ENCODE peak calls at places on chromosomes 3 and 15, in eight cellular contexts. E is GOT3; T is coronary artery; O is NCI-H1105; U is body of pancreas; M is stimulated activated CD8-positive, alpha-beta memory T cell treated with anti-CD3 and anti-CD28 coated beads, Interleukin-15, amount 100 ng/mL, for 4 hours; G is RWPE1; Q is anterior cingulate cortex. L is an unnamed sample.

GRCh38 chr3:14549256-14549931 is 9.3 kb upstream of the GRIP2 start:
- DNase-seq in E (no peak), Q (no peak), U (no peak), G (peak), M (no peak), T (no peak), O (no peak), L (peak)

GRCh38 chr3:61612211-61612995 is 51.0 kb downstream of the PTPRG start:
- DNase-seq in Q (no peak), G (no peak), E (no peak), O (no peak), T (no peak), U (no peak), M (no peak), L (no peak)

GRCh38 chr15:65580287-65580686 is 30.6 kb downstream of the INTS14 start:
- DNase-seq in T (no peak), O (no peak), M (no peak), Q (no peak), E (no peak), G (peak), U (no peak), L (peak)

GRCh38 chr15:32730677-32731654 is 13.2 kb downstream of the GREM1 start:
- DNase-seq in M (no peak), T (no peak), Q (no peak), U (peak), G (peak), E (no peak), O (no peak), L (no peak)

GRCh38 chr3:59411176-59411575 is 361.4 kb upstream of the CFAP20DC start:
- DNase-seq in T (no peak), Q (no peak), O (no peak), U (no peak), G (no peak), E (no peak), M (no peak), L (no peak)

GRCh38 chr3:95302044-95302443 is 1239.2 kb downstream of the NSUN3 start:
- DNase-seq in T (no peak), Q (no peak), M (no peak), U (no peak), O (no peak), G (no peak), E (no peak), L (peak)

GRCh38 chr15:95843241-95843851 is 487.2 kb upstream of the NR2F2 start:
- DNase-seq in T (no peak), O (no peak), G (no peak), M (no peak), U (no peak), E (no peak), Q (peak), L (no peak)

GRCh38 chr15:39979606-39980005 is 45.7 kb downstream of the EIF2AK4 start:
- DNase-seq in Q (no peak), O (no peak), T (no peak), M (no peak), U (no peak), E (no peak), G (no peak), L (no peak)

GRCh38 chr15:78265137-78265460 is 737 bp downstream of the DNAJA4 start:
- DNase-seq in M (no peak), O (no peak), G (no peak), T (no peak), E (no peak), Q (no peak), U (no peak), L (no peak)

GRCh38 chr15:69034352-69034751 is 19.9 kb downstream of the NOX5 start:
- DNase-seq in G (peak), T (no peak), Q (no peak), U (no peak), M (no peak), E (no peak), O (no peak), L (peak)

GRCh38 chr3:134483195-134483890 is 2.4 kb downstream of the ANAPC13 start:
- DNase-seq in U (no peak), T (no peak), Q (no peak), G (peak), E (no peak), O (no peak), M (no peak), L (peak)

GRCh38 chr3:20104167-20104661 is 64.0 kb downstream of the KAT2B start:
- DNase-seq in E (no peak), O (no peak), T (no peak), M (peak), Q (no peak), G (no peak), U (no peak), L (no peak)

GRCh38 chr3:34065901-34066300 is 267.5 kb downstream of the PDCD6IP start:
- DNase-seq in E (no peak), O (no peak), Q (no peak), M (no peak), G (no peak), T (no peak), U (no peak), L (no peak)

GRCh38 chr3:42653560-42654330 is at the start of gene ZBTB47:
- DNase-seq in T (peak), E (no peak), M (no peak), O (no peak), Q (peak), G (peak), U (peak), L (no peak)

GRCh38 chr15:52010633-52011595 is 8.1 kb upstream of the MAPK6 start:
- DNase-seq in E (peak), T (no peak), O (no peak), G (peak), Q (no peak), U (peak), M (no peak), L (no peak)

GRCh38 chr3:16665282-16665741 is 60.1 kb upstream of the DAZL start:
- DNase-seq in O (no peak), T (no peak), E (peak), Q (no peak), U (no peak), M (no peak), G (no peak), L (no peak)

GRCh38 chr15:92074646-92075045 is 221.1 kb downstream of the SLCO3A1 start:
- DNase-seq in G (no peak), M (no peak), E (no peak), T (no peak), U (peak), Q (no peak), O (no peak), L (no peak)

GRCh38 chr15:31273258-31273941 is 53.2 kb upstream of the KLF13 start:
- DNase-seq in Q (no peak), E (no peak), M (no peak), U (no peak), G (no peak), O (no peak), T (peak), L (no peak)

GRCh38 chr3:195117978-195118581 is 152.9 kb downstream of the XXYLT1 start:
- DNase-seq in O (no peak), Q (no peak), T (no peak), M (no peak), U (peak), G (peak), E (no peak), L (peak)

GRCh38 chr15:93063292-93063671 is 25.7 kb downstream of the RGMA start:
- DNase-seq in U (no peak), E (no peak), O (no peak), M (no peak), T (no peak), G (peak), Q (no peak), L (no peak)

GRCh38 chr3:96970211-96970610 is 155.8 kb downstream of the EPHA6 start:
- DNase-seq in G (peak), Q (no peak), O (no peak), M (no peak), T (no peak), E (no peak), U (no peak), L (no peak)

GRCh38 chr3:183654727-183655126 is 19.3 kb downstream of the KLHL24 start:
- DNase-seq in O (no peak), E (no peak), T (no peak), M (no peak), Q (no peak), G (no peak), U (no peak), L (no peak)

GRCh38 chr3:65182682-65183081 is 494.9 kb upstream of the ADAMTS9 start:
- DNase-seq in Q (no peak), G (no peak), M (no peak), O (no peak), T (no peak), U (no peak), E (no peak), L (no peak)

GRCh38 chr3:49217688-49218470 is 46.5 kb downstream of the KLHDC8B start:
- DNase-seq in G (no peak), Q (no peak), U (peak), O (no peak), E (no peak), M (no peak), T (no peak), L (no peak)

GRCh38 chr3:69181592-69182211 is 59.3 kb upstream of the LMOD3 start:
- DNase-seq in M (no peak), G (no peak), Q (no peak), T (no peak), E (no peak), U (no peak), O (no peak), L (no peak)

GRCh38 chr3:132284756-132285619 is 32.2 kb upstream of the ACP3 start:
- DNase-seq in M (no peak), U (no peak), O (no peak), E (no peak), T (no peak), G (no peak), Q (peak), L (no peak)

GRCh38 chr3:189195302-189195701 is 23.5 kb downstream of the TPRG1 start:
- DNase-seq in Q (no peak), T (no peak), U (no peak), E (no peak), M (no peak), O (no peak), G (no peak), L (no peak)